ENCODE peak calls at places on chromosomes 3 and 15, in four cellular contexts. W is A549, G is HepG2, L is K562. R is an unnamed sample.

GRCh38 chr3:72657666-72658065 is 190.6 kb downstream of the SHQ1 start:
- DNase-seq in W (no peak), G (peak), L (peak), R (no peak)

GRCh38 chr3:18499256-18499655 is 74.1 kb upstream of the SATB1 start:
- DNase-seq in W (no peak), G (no peak), L (no peak), R (no peak)

GRCh38 chr3:56423537-56424209 is 44.6 kb downstream of the ERC2 start:
- DNase-seq in W (no peak), G (no peak), L (no peak), R (no peak)

GRCh38 chr15:67148196-67148701 is 82.8 kb downstream of the SMAD3 start:
- DNase-seq in W (peak), G (peak), L (no peak), R (peak)

GRCh38 chr3:161275919-161276318 is 54.8 kb downstream of the NMD3 start:
- DNase-seq in W (no peak), G (no peak), L (no peak), R (no peak)

GRCh38 chr3:186653079-186653710 is 12.6 kb upstream of the HRG start:
- DNase-seq in W (no peak), G (no peak), L (no peak), R (no peak)

GRCh38 chr3:197327701-197328100 is 29.3 kb upstream of the DLG1 start:
- DNase-seq in W (no peak), G (no peak), L (no peak), R (peak)

GRCh38 chr15:69036856-69037255 is 22.4 kb downstream of the NOX5 start:
- DNase-seq in W (no peak), G (no peak), L (no peak), R (no peak)

GRCh38 chr3:138950006-138950644 is 3.1 kb downstream of the FOXL2NB start:
- DNase-seq in W (no peak), G (no peak), L (no peak), R (peak)

GRCh38 chr15:48191574-48192225 is at the start of gene CTXN2:
- DNase-seq in W (no peak), G (no peak), L (no peak), R (no peak)

GRCh38 chr3:50850639-50851511 is 176.1 kb downstream of the DOCK3 start:
- DNase-seq in W (no peak), G (no peak), L (no peak), R (no peak)

GRCh38 chr15:62770752-62771151 is 271.8 kb upstream of the TPM1 start:
- DNase-seq in W (no peak), G (no peak), L (no peak), R (peak)

GRCh38 chr3:52230461-52230860 is 5.0 kb upstream of the TLR9 start:
- DNase-seq in W (no peak), G (no peak), L (no peak), R (no peak)

GRCh38 chr15:85607842-85608241 is 186.9 kb downstream of the KLHL25 start:
- DNase-seq in W (peak), G (no peak), L (no peak), R (peak)

GRCh38 chr3:108914774-108915641 is 38.7 kb downstream of the GUCA1C start:
- DNase-seq in W (peak), G (peak), L (peak), R (peak)

GRCh38 chr15:85402195-85402921 is 22.0 kb downstream of the AKAP13 start:
- DNase-seq in W (no peak), G (no peak), L (no peak), R (peak)

GRCh38 chr3:71523628-71524027 is 59.9 kb downstream of the FOXP1 start:
- DNase-seq in W (no peak), G (no peak), L (no peak), R (no peak)
- H3K4me2 ChIP-seq in W (no peak), G (no peak), L (no peak), R (no peak)

GRCh38 chr3:324423-324822 is 127.9 kb downstream of the CHL1 start:
- DNase-seq in W (no peak), G (no peak), L (no peak), R (no peak)
- TF ChIP-seq BHLHE40 in W (no peak), G (no peak), L (no peak), R (no peak)

GRCh38 chr15:60004846-60005351 is 788 bp downstream of the FOXB1 start:
- DNase-seq in W (peak), G (no peak), L (no peak), R (peak)

GRCh38 chr15:60004019-60004845 is at the start of gene FOXB1:
- DNase-seq in W (no peak), G (no peak), L (no peak), R (no peak)

GRCh38 chr15:60001642-60002527 is 2.2 kb upstream of the FOXB1 start:
- DNase-seq in W (no peak), G (no peak), L (no peak), R (no peak)

GRCh38 chr15:60002528-60003218 is 1.4 kb upstream of the FOXB1 start:
- DNase-seq in W (no peak), G (no peak), L (no peak), R (peak)

GRCh38 chr15:60003243-60004018 is 680 bp upstream of the FOXB1 start:
- DNase-seq in W (no peak), G (no peak), L (no peak), R (no peak)
- H3K4me2 ChIP-seq in W (peak), G (no peak), L (no peak), R (no peak)

GRCh38 chr15:82228750-82229149 is 33.8 kb downstream of the EFL1 start:
- DNase-seq in W (no peak), G (no peak), L (no peak), R (peak)

GRCh38 chr15:82231233-82231632 is 31.3 kb downstream of the EFL1 start:
- DNase-seq in W (no peak), G (no peak), L (no peak), R (no peak)

GRCh38 chr15:82231842-82232241 is 30.7 kb downstream of the EFL1 start:
- DNase-seq in W (no peak), G (peak), L (peak), R (no peak)
- TF ChIP-seq BHLHE40 in W (no peak), G (no peak), L (peak), R (no peak)

GRCh38 chr3:46908986-46909534 is 31.5 kb downstream of the PTH1R start:
- DNase-seq in W (no peak), G (no peak), L (no peak), R (no peak)
- H3K4me2 ChIP-seq in W (peak), G (peak), L (peak), R (peak)

GRCh38 chr3:122101646-122102045 is 46.5 kb downstream of the CD86 start:
- DNase-seq in W (peak), G (peak), L (peak), R (peak)

GRCh38 chr3:122104515-122105194 is 49.5 kb downstream of the CD86 start:
- DNase-seq in W (no peak), G (no peak), L (no peak), R (no peak)

GRCh38 chr3:122103821-122104514 is 48.8 kb downstream of the CD86 start:
- DNase-seq in W (no peak), G (no peak), L (no peak), R (no peak)

GRCh38 chr3:122100591-122101491 is 45.7 kb downstream of the CD86 start:
- DNase-seq in W (peak), G (no peak), L (peak), R (no peak)

DNA sequence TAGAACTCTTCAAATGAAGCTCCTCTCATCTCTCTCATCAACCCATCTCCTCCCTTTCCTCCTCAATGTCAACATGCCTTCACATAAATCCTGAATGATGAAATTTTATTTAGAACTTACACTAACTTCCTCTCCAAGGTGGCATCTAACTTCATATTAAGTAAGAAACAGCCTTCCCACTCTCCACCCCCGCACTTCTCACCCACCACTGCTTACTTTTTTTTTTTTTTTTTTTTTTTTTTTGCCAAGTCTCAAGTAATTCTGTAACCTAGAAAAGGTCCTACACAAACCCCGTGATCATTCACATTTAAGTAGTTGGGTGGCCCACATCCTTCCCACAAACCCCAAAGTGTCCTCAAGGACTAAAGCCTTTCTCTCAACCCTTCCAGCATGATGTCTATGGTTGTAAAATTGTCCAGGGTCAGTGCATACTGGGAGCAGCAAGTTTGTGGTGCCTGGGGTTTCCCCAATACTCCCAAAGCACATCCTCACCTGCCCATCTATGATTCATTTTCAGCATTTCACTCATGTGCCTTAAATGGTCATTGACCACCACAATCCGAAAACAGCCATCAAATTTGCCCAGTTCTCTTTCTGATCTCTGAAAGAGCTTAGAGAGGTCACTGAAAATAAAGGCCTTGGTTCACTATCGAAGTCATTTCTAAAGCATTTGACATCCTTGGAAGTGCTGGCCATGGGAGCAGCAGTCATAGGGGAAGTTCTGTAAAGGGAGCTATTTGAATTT is 47.2 kb downstream of the CD86 start:
- DNase-seq in W (no peak), G (no peak), L (no peak), R (no peak)
- TF ChIP-seq BHLHE40 in W (no peak), G (no peak), L (no peak), R (no peak)